ENCODE peak calls at places on chromosomes 3 and 15, in five cellular contexts. One of them, this sample, is unnamed.

GRCh38 chr3:186782542-186783069 is 771 bp upstream of the EIF4A2 start:
- DNase-seq in activated CD4-positive, alpha-beta T cell treated with anti-CD3 and anti-CD28 coated beads, Interleukin-2, amount 10 ng/mL, durations not matched to agents 7 days and 5 days: no peak
- DNase-seq in GM04503: no peak
- DNase-seq in activated CD4-positive, alpha-beta memory T cell treated with anti-CD3 and anti-CD28 coated beads, Interleukin-2, amount 10 ng/mL, durations not matched to agents 7 days and 5 days: no peak
- DNase-seq in neural progenitor cell: no peak
- DNase-seq in this sample: no peak

GRCh38 chr3:44048196-44048924 is 193.3 kb upstream of the TOPAZ1 start:
- DNase-seq in activated CD4-positive, alpha-beta memory T cell treated with anti-CD3 and anti-CD28 coated beads, Interleukin-2, amount 10 ng/mL, durations not matched to agents 7 days and 5 days: no peak
- DNase-seq in neural progenitor cell: no peak
- DNase-seq in activated CD4-positive, alpha-beta T cell treated with anti-CD3 and anti-CD28 coated beads, Interleukin-2, amount 10 ng/mL, durations not matched to agents 7 days and 5 days: no peak
- DNase-seq in GM04503: peak; percentile 31
- DNase-seq in this sample: no peak

GRCh38 chr3:183582161-183582560 is 26.7 kb upstream of the KLHL6 start:
- DNase-seq in activated CD4-positive, alpha-beta memory T cell treated with anti-CD3 and anti-CD28 coated beads, Interleukin-2, amount 10 ng/mL, durations not matched to agents 7 days and 5 days: no peak
- DNase-seq in GM04503: no peak
- DNase-seq in neural progenitor cell: no peak
- DNase-seq in activated CD4-positive, alpha-beta T cell treated with anti-CD3 and anti-CD28 coated beads, Interleukin-2, amount 10 ng/mL, durations not matched to agents 7 days and 5 days: no peak
- DNase-seq in this sample: no peak

GRCh38 chr3:40753956-40754355 is 229.2 kb downstream of the ZNF621 start:
- DNase-seq in activated CD4-positive, alpha-beta T cell treated with anti-CD3 and anti-CD28 coated beads, Interleukin-2, amount 10 ng/mL, durations not matched to agents 7 days and 5 days: no peak
- DNase-seq in activated CD4-positive, alpha-beta memory T cell treated with anti-CD3 and anti-CD28 coated beads, Interleukin-2, amount 10 ng/mL, durations not matched to agents 7 days and 5 days: no peak
- DNase-seq in neural progenitor cell: no peak
- DNase-seq in GM04503: no peak
- DNase-seq in this sample: no peak

GRCh38 chr3:149625795-149626194 is 32.0 kb downstream of the WWTR1 start:
- DNase-seq in activated CD4-positive, alpha-beta T cell treated with anti-CD3 and anti-CD28 coated beads, Interleukin-2, amount 10 ng/mL, durations not matched to agents 7 days and 5 days: no peak
- DNase-seq in activated CD4-positive, alpha-beta memory T cell treated with anti-CD3 and anti-CD28 coated beads, Interleukin-2, amount 10 ng/mL, durations not matched to agents 7 days and 5 days: no peak
- DNase-seq in GM04503: no peak
- DNase-seq in neural progenitor cell: no peak
- DNase-seq in this sample: no peak

GRCh38 chr15:32927124-32927523 is 209.3 kb downstream of the GREM1 start:
- DNase-seq in GM04503: no peak
- DNase-seq in activated CD4-positive, alpha-beta memory T cell treated with anti-CD3 and anti-CD28 coated beads, Interleukin-2, amount 10 ng/mL, durations not matched to agents 7 days and 5 days: no peak
- DNase-seq in activated CD4-positive, alpha-beta T cell treated with anti-CD3 and anti-CD28 coated beads, Interleukin-2, amount 10 ng/mL, durations not matched to agents 7 days and 5 days: no peak
- DNase-seq in neural progenitor cell: no peak
- DNase-seq in this sample: no peak

GRCh38 chr15:68197661-68198437 is 7.3 kb downstream of the CALML4 start:
- DNase-seq in neural progenitor cell: no peak
- DNase-seq in activated CD4-positive, alpha-beta memory T cell treated with anti-CD3 and anti-CD28 coated beads, Interleukin-2, amount 10 ng/mL, durations not matched to agents 7 days and 5 days: no peak
- DNase-seq in activated CD4-positive, alpha-beta T cell treated with anti-CD3 and anti-CD28 coated beads, Interleukin-2, amount 10 ng/mL, durations not matched to agents 7 days and 5 days: no peak
- DNase-seq in GM04503: no peak
- DNase-seq in this sample: no peak

GRCh38 chr3:53229606-53230005 is 26.2 kb downstream of the TKT start:
- DNase-seq in GM04503: no peak
- DNase-seq in activated CD4-positive, alpha-beta memory T cell treated with anti-CD3 and anti-CD28 coated beads, Interleukin-2, amount 10 ng/mL, durations not matched to agents 7 days and 5 days: no peak
- DNase-seq in activated CD4-positive, alpha-beta T cell treated with anti-CD3 and anti-CD28 coated beads, Interleukin-2, amount 10 ng/mL, durations not matched to agents 7 days and 5 days: no peak
- DNase-seq in neural progenitor cell: no peak
- DNase-seq in this sample: no peak

GRCh38 chr3:127123533-127123932 is 69.4 kb upstream of the PRR23E start:
- DNase-seq in neural progenitor cell: no peak
- DNase-seq in activated CD4-positive, alpha-beta T cell treated with anti-CD3 and anti-CD28 coated beads, Interleukin-2, amount 10 ng/mL, durations not matched to agents 7 days and 5 days: no peak
- DNase-seq in GM04503: no peak
- DNase-seq in activated CD4-positive, alpha-beta memory T cell treated with anti-CD3 and anti-CD28 coated beads, Interleukin-2, amount 10 ng/mL, durations not matched to agents 7 days and 5 days: no peak
- DNase-seq in this sample: no peak

GRCh38 chr3:29893024-29893554 is 612.2 kb downstream of the RBMS3 start:
- DNase-seq in GM04503: no peak
- DNase-seq in neural progenitor cell: no peak
- DNase-seq in activated CD4-positive, alpha-beta memory T cell treated with anti-CD3 and anti-CD28 coated beads, Interleukin-2, amount 10 ng/mL, durations not matched to agents 7 days and 5 days: no peak
- DNase-seq in activated CD4-positive, alpha-beta T cell treated with anti-CD3 and anti-CD28 coated beads, Interleukin-2, amount 10 ng/mL, durations not matched to agents 7 days and 5 days: no peak
- DNase-seq in this sample: no peak

GRCh38 chr15:94524565-94524964 is 293.2 kb downstream of the MCTP2 start:
- DNase-seq in activated CD4-positive, alpha-beta T cell treated with anti-CD3 and anti-CD28 coated beads, Interleukin-2, amount 10 ng/mL, durations not matched to agents 7 days and 5 days: no peak
- DNase-seq in activated CD4-positive, alpha-beta memory T cell treated with anti-CD3 and anti-CD28 coated beads, Interleukin-2, amount 10 ng/mL, durations not matched to agents 7 days and 5 days: no peak
- DNase-seq in GM04503: no peak
- DNase-seq in neural progenitor cell: no peak
- DNase-seq in this sample: no peak

GRCh38 chr3:191070201-191070600 is 128.8 kb upstream of the OSTN start:
- DNase-seq in activated CD4-positive, alpha-beta T cell treated with anti-CD3 and anti-CD28 coated beads, Interleukin-2, amount 10 ng/mL, durations not matched to agents 7 days and 5 days: no peak
- DNase-seq in GM04503: peak; percentile 71
- DNase-seq in activated CD4-positive, alpha-beta memory T cell treated with anti-CD3 and anti-CD28 coated beads, Interleukin-2, amount 10 ng/mL, durations not matched to agents 7 days and 5 days: no peak
- DNase-seq in neural progenitor cell: no peak
- DNase-seq in this sample: no peak

GRCh38 chr3:138114431-138114918 is 933 bp downstream of the DZIP1L start:
- DNase-seq in activated CD4-positive, alpha-beta memory T cell treated with anti-CD3 and anti-CD28 coated beads, Interleukin-2, amount 10 ng/mL, durations not matched to agents 7 days and 5 days: no peak
- DNase-seq in activated CD4-positive, alpha-beta T cell treated with anti-CD3 and anti-CD28 coated beads, Interleukin-2, amount 10 ng/mL, durations not matched to agents 7 days and 5 days: no peak
- DNase-seq in GM04503: no peak
- DNase-seq in neural progenitor cell: peak; percentile 48
- DNase-seq in this sample: no peak

GRCh38 chr3:108296239-108296638 is at the start of gene HHLA2:
- DNase-seq in activated CD4-positive, alpha-beta T cell treated with anti-CD3 and anti-CD28 coated beads, Interleukin-2, amount 10 ng/mL, durations not matched to agents 7 days and 5 days: peak; percentile 8
- DNase-seq in activated CD4-positive, alpha-beta memory T cell treated with anti-CD3 and anti-CD28 coated beads, Interleukin-2, amount 10 ng/mL, durations not matched to agents 7 days and 5 days: peak; percentile 35
- DNase-seq in GM04503: no peak
- DNase-seq in neural progenitor cell: no peak
- DNase-seq in this sample: no peak

GRCh38 chr3:31307131-31307785 is 225.5 kb upstream of the STT3B start:
- DNase-seq in neural progenitor cell: no peak
- DNase-seq in GM04503: no peak
- DNase-seq in activated CD4-positive, alpha-beta T cell treated with anti-CD3 and anti-CD28 coated beads, Interleukin-2, amount 10 ng/mL, durations not matched to agents 7 days and 5 days: no peak
- DNase-seq in activated CD4-positive, alpha-beta memory T cell treated with anti-CD3 and anti-CD28 coated beads, Interleukin-2, amount 10 ng/mL, durations not matched to agents 7 days and 5 days: no peak
- DNase-seq in this sample: no peak

GRCh38 chr15:35690698-35691116 is 144.7 kb upstream of the DPH6 start:
- DNase-seq in activated CD4-positive, alpha-beta memory T cell treated with anti-CD3 and anti-CD28 coated beads, Interleukin-2, amount 10 ng/mL, durations not matched to agents 7 days and 5 days: no peak
- DNase-seq in neural progenitor cell: no peak
- DNase-seq in GM04503: no peak
- DNase-seq in activated CD4-positive, alpha-beta T cell treated with anti-CD3 and anti-CD28 coated beads, Interleukin-2, amount 10 ng/mL, durations not matched to agents 7 days and 5 days: no peak
- DNase-seq in this sample: peak; percentile 10

GRCh38 chr15:52256366-52256765 is 39.2 kb downstream of the MYO5C start:
- DNase-seq in activated CD4-positive, alpha-beta T cell treated with anti-CD3 and anti-CD28 coated beads, Interleukin-2, amount 10 ng/mL, durations not matched to agents 7 days and 5 days: peak; percentile 87
- DNase-seq in activated CD4-positive, alpha-beta memory T cell treated with anti-CD3 and anti-CD28 coated beads, Interleukin-2, amount 10 ng/mL, durations not matched to agents 7 days and 5 days: peak; percentile 86
- DNase-seq in GM04503: no peak
- DNase-seq in neural progenitor cell: peak; percentile 65
- DNase-seq in this sample: peak; percentile 77

GRCh38 chr3:57397175-57398026 is 104.9 kb upstream of the ASB14 start:
- DNase-seq in activated CD4-positive, alpha-beta T cell treated with anti-CD3 and anti-CD28 coated beads, Interleukin-2, amount 10 ng/mL, durations not matched to agents 7 days and 5 days: peak; percentile 73
- DNase-seq in GM04503: peak; percentile 8
- DNase-seq in activated CD4-positive, alpha-beta memory T cell treated with anti-CD3 and anti-CD28 coated beads, Interleukin-2, amount 10 ng/mL, durations not matched to agents 7 days and 5 days: peak; percentile 67
- DNase-seq in neural progenitor cell: peak; percentile 59
- DNase-seq in this sample: peak; percentile 2

GRCh38 chr3:14203521-14204079 is 25.0 kb downstream of the LSM3 start:
- DNase-seq in GM04503: no peak
- DNase-seq in activated CD4-positive, alpha-beta memory T cell treated with anti-CD3 and anti-CD28 coated beads, Interleukin-2, amount 10 ng/mL, durations not matched to agents 7 days and 5 days: peak; percentile 48
- DNase-seq in activated CD4-positive, alpha-beta T cell treated with anti-CD3 and anti-CD28 coated beads, Interleukin-2, amount 10 ng/mL, durations not matched to agents 7 days and 5 days: peak; percentile 47
- DNase-seq in neural progenitor cell: peak; percentile 75
- DNase-seq in this sample: peak; percentile 78

GRCh38 chr3:144018776-144019175 is 47.2 kb downstream of the DIPK2A start:
- DNase-seq in GM04503: peak; percentile 45
- DNase-seq in activated CD4-positive, alpha-beta memory T cell treated with anti-CD3 and anti-CD28 coated beads, Interleukin-2, amount 10 ng/mL, durations not matched to agents 7 days and 5 days: no peak
- DNase-seq in neural progenitor cell: no peak
- DNase-seq in activated CD4-positive, alpha-beta T cell treated with anti-CD3 and anti-CD28 coated beads, Interleukin-2, amount 10 ng/mL, durations not matched to agents 7 days and 5 days: no peak
- DNase-seq in this sample: no peak

GRCh38 chr3:5784656-5785055 is 597.1 kb downstream of the EDEM1 start:
- DNase-seq in activated CD4-positive, alpha-beta memory T cell treated with anti-CD3 and anti-CD28 coated beads, Interleukin-2, amount 10 ng/mL, durations not matched to agents 7 days and 5 days: no peak
- DNase-seq in neural progenitor cell: no peak
- DNase-seq in activated CD4-positive, alpha-beta T cell treated with anti-CD3 and anti-CD28 coated beads, Interleukin-2, amount 10 ng/mL, durations not matched to agents 7 days and 5 days: no peak
- DNase-seq in GM04503: no peak
- DNase-seq in this sample: no peak

GRCh38 chr3:39127296-39127906 is 19.9 kb downstream of the TTC21A start:
- DNase-seq in GM04503: no peak
- DNase-seq in neural progenitor cell: no peak
- DNase-seq in activated CD4-positive, alpha-beta T cell treated with anti-CD3 and anti-CD28 coated beads, Interleukin-2, amount 10 ng/mL, durations not matched to agents 7 days and 5 days: no peak
- DNase-seq in activated CD4-positive, alpha-beta memory T cell treated with anti-CD3 and anti-CD28 coated beads, Interleukin-2, amount 10 ng/mL, durations not matched to agents 7 days and 5 days: no peak
- DNase-seq in this sample: no peak

GRCh38 chr3:113140876-113141275 is 70.5 kb upstream of the BOC start:
- DNase-seq in neural progenitor cell: no peak
- DNase-seq in GM04503: no peak
- DNase-seq in activated CD4-positive, alpha-beta memory T cell treated with anti-CD3 and anti-CD28 coated beads, Interleukin-2, amount 10 ng/mL, durations not matched to agents 7 days and 5 days: no peak
- DNase-seq in activated CD4-positive, alpha-beta T cell treated with anti-CD3 and anti-CD28 coated beads, Interleukin-2, amount 10 ng/mL, durations not matched to agents 7 days and 5 days: no peak
- DNase-seq in this sample: no peak

GRCh38 chr15:85472349-85472748 is 91.9 kb downstream of the AKAP13 start:
- DNase-seq in GM04503: no peak
- DNase-seq in activated CD4-positive, alpha-beta memory T cell treated with anti-CD3 and anti-CD28 coated beads, Interleukin-2, amount 10 ng/mL, durations not matched to agents 7 days and 5 days: no peak
- DNase-seq in neural progenitor cell: no peak
- DNase-seq in activated CD4-positive, alpha-beta T cell treated with anti-CD3 and anti-CD28 coated beads, Interleukin-2, amount 10 ng/mL, durations not matched to agents 7 days and 5 days: no peak
- DNase-seq in this sample: no peak

GRCh38 chr3:40116478-40117162 is 192.9 kb upstream of the EIF1B start:
- DNase-seq in neural progenitor cell: no peak
- DNase-seq in GM04503: peak; percentile 66
- DNase-seq in activated CD4-positive, alpha-beta memory T cell treated with anti-CD3 and anti-CD28 coated beads, Interleukin-2, amount 10 ng/mL, durations not matched to agents 7 days and 5 days: no peak
- DNase-seq in activated CD4-positive, alpha-beta T cell treated with anti-CD3 and anti-CD28 coated beads, Interleukin-2, amount 10 ng/mL, durations not matched to agents 7 days and 5 days: no peak
- DNase-seq in this sample: no peak

GRCh38 chr15:50418041-50418583 is 6.1 kb upstream of the USP8 start:
- DNase-seq in neural progenitor cell: no peak
- DNase-seq in GM04503: no peak
- DNase-seq in activated CD4-positive, alpha-beta T cell treated with anti-CD3 and anti-CD28 coated beads, Interleukin-2, amount 10 ng/mL, durations not matched to agents 7 days and 5 days: no peak
- DNase-seq in activated CD4-positive, alpha-beta memory T cell treated with anti-CD3 and anti-CD28 coated beads, Interleukin-2, amount 10 ng/mL, durations not matched to agents 7 days and 5 days: no peak
- DNase-seq in this sample: no peak

GRCh38 chr15:66744610-66745279 is 42.7 kb downstream of the SMAD6 start:
- DNase-seq in activated CD4-positive, alpha-beta memory T cell treated with anti-CD3 and anti-CD28 coated beads, Interleukin-2, amount 10 ng/mL, durations not matched to agents 7 days and 5 days: no peak
- DNase-seq in GM04503: no peak
- DNase-seq in activated CD4-positive, alpha-beta T cell treated with anti-CD3 and anti-CD28 coated beads, Interleukin-2, amount 10 ng/mL, durations not matched to agents 7 days and 5 days: no peak
- DNase-seq in neural progenitor cell: no peak
- DNase-seq in this sample: no peak

GRCh38 chr15:62658498-62658897 is 384.0 kb upstream of the TPM1 start:
- DNase-seq in neural progenitor cell: no peak
- DNase-seq in GM04503: no peak
- DNase-seq in activated CD4-positive, alpha-beta memory T cell treated with anti-CD3 and anti-CD28 coated beads, Interleukin-2, amount 10 ng/mL, durations not matched to agents 7 days and 5 days: no peak
- DNase-seq in activated CD4-positive, alpha-beta T cell treated with anti-CD3 and anti-CD28 coated beads, Interleukin-2, amount 10 ng/mL, durations not matched to agents 7 days and 5 days: no peak
- DNase-seq in this sample: peak; percentile 34

GRCh38 chr15:66483131-66483566 is 14.4 kb downstream of the SNAPC5 start:
- DNase-seq in activated CD4-positive, alpha-beta T cell treated with anti-CD3 and anti-CD28 coated beads, Interleukin-2, amount 10 ng/mL, durations not matched to agents 7 days and 5 days: no peak
- DNase-seq in activated CD4-positive, alpha-beta memory T cell treated with anti-CD3 and anti-CD28 coated beads, Interleukin-2, amount 10 ng/mL, durations not matched to agents 7 days and 5 days: no peak
- DNase-seq in GM04503: peak; percentile 48
- DNase-seq in neural progenitor cell: no peak
- DNase-seq in this sample: no peak

GRCh38 chr3:65548848-65549625 is 489.7 kb downstream of the MAGI1 start:
- DNase-seq in activated CD4-positive, alpha-beta memory T cell treated with anti-CD3 and anti-CD28 coated beads, Interleukin-2, amount 10 ng/mL, durations not matched to agents 7 days and 5 days: no peak
- DNase-seq in neural progenitor cell: peak; percentile 71
- DNase-seq in activated CD4-positive, alpha-beta T cell treated with anti-CD3 and anti-CD28 coated beads, Interleukin-2, amount 10 ng/mL, durations not matched to agents 7 days and 5 days: no peak
- DNase-seq in GM04503: no peak
- DNase-seq in this sample: no peak

GRCh38 chr3:141457624-141458236 is 29.1 kb upstream of the RASA2 start:
- DNase-seq in activated CD4-positive, alpha-beta T cell treated with anti-CD3 and anti-CD28 coated beads, Interleukin-2, amount 10 ng/mL, durations not matched to agents 7 days and 5 days: no peak
- DNase-seq in activated CD4-positive, alpha-beta memory T cell treated with anti-CD3 and anti-CD28 coated beads, Interleukin-2, amount 10 ng/mL, durations not matched to agents 7 days and 5 days: no peak
- DNase-seq in GM04503: no peak
- DNase-seq in neural progenitor cell: no peak
- DNase-seq in this sample: no peak

GRCh38 chr3:146469206-146470017 is at the start of gene PLSCR2:
- DNase-seq in neural progenitor cell: peak; percentile 27
- DNase-seq in activated CD4-positive, alpha-beta T cell treated with anti-CD3 and anti-CD28 coated beads, Interleukin-2, amount 10 ng/mL, durations not matched to agents 7 days and 5 days: peak; percentile 72
- DNase-seq in activated CD4-positive, alpha-beta memory T cell treated with anti-CD3 and anti-CD28 coated beads, Interleukin-2, amount 10 ng/mL, durations not matched to agents 7 days and 5 days: peak; percentile 74
- DNase-seq in GM04503: no peak
- DNase-seq in this sample: peak; percentile 1

GRCh38 chr3:137946341-137946973 is 63.5 kb upstream of the CLDN18 start:
- DNase-seq in activated CD4-positive, alpha-beta memory T cell treated with anti-CD3 and anti-CD28 coated beads, Interleukin-2, amount 10 ng/mL, durations not matched to agents 7 days and 5 days: peak; percentile 43
- DNase-seq in GM04503: no peak
- DNase-seq in activated CD4-positive, alpha-beta T cell treated with anti-CD3 and anti-CD28 coated beads, Interleukin-2, amount 10 ng/mL, durations not matched to agents 7 days and 5 days: peak; percentile 62
- DNase-seq in neural progenitor cell: peak; percentile 89
- DNase-seq in this sample: peak; percentile 20

GRCh38 chr3:189363856-189364255 is 192.1 kb downstream of the TPRG1 start:
- DNase-seq in activated CD4-positive, alpha-beta T cell treated with anti-CD3 and anti-CD28 coated beads, Interleukin-2, amount 10 ng/mL, durations not matched to agents 7 days and 5 days: no peak
- DNase-seq in neural progenitor cell: no peak
- DNase-seq in activated CD4-positive, alpha-beta memory T cell treated with anti-CD3 and anti-CD28 coated beads, Interleukin-2, amount 10 ng/mL, durations not matched to agents 7 days and 5 days: no peak
- DNase-seq in GM04503: peak; percentile 11
- DNase-seq in this sample: no peak

GRCh38 chr3:138774529-138775253 is 60.0 kb downstream of the PIK3CB start:
- DNase-seq in activated CD4-positive, alpha-beta memory T cell treated with anti-CD3 and anti-CD28 coated beads, Interleukin-2, amount 10 ng/mL, durations not matched to agents 7 days and 5 days: peak; percentile 31
- DNase-seq in activated CD4-positive, alpha-beta T cell treated with anti-CD3 and anti-CD28 coated beads, Interleukin-2, amount 10 ng/mL, durations not matched to agents 7 days and 5 days: no peak
- DNase-seq in GM04503: peak; percentile 100
- DNase-seq in neural progenitor cell: no peak
- DNase-seq in this sample: peak; percentile 92

GRCh38 chr3:16456784-16457415 is 56.6 kb downstream of the RFTN1 start:
- DNase-seq in activated CD4-positive, alpha-beta T cell treated with anti-CD3 and anti-CD28 coated beads, Interleukin-2, amount 10 ng/mL, durations not matched to agents 7 days and 5 days: no peak
- DNase-seq in activated CD4-positive, alpha-beta memory T cell treated with anti-CD3 and anti-CD28 coated beads, Interleukin-2, amount 10 ng/mL, durations not matched to agents 7 days and 5 days: no peak
- DNase-seq in neural progenitor cell: no peak
- DNase-seq in GM04503: no peak
- DNase-seq in this sample: no peak

This sample was measured in hippocampal formation.